ENCODE peak calls at places on chromosomes 1 and 21, in seven cellular contexts. D, P, L, A, S, W and E are unnamed samples.

GRCh38 chr1:24506706-24507422 is 4.2 kb downstream of the RCAN3 start:
- DNase-seq in D (no peak), P (no peak), L (no peak), A (no peak), S (no peak), W (no peak), E (no peak)

GRCh38 chr1:244319283-244320132 is 132.2 kb downstream of the ADSS2 start:
- DNase-seq in D (peak; percentile 82), P (no peak), L (no peak), A (peak; percentile 65), S (peak; percentile 36), W (no peak), E (peak; percentile 62)

GRCh38 chr21:45886610-45887026 is 95.0 kb upstream of the COL6A1 start:
- DNase-seq in D (no peak), P (no peak), L (no peak), A (no peak), S (no peak), W (no peak), E (no peak)

GRCh38 chr1:111553199-111553598 is 49.8 kb upstream of the ADORA3 start:
- DNase-seq in D (peak; percentile 88), P (no peak), L (no peak), A (no peak), S (no peak), W (no peak), E (no peak)

GRCh38 chr21:15729346-15729673 is 472 bp upstream of the USP25 start:
- DNase-seq in D (peak; percentile 25), P (no peak), L (no peak), A (no peak), S (no peak), W (no peak), E (no peak)

GRCh38 chr1:230084408-230085177 is 17.6 kb downstream of the GALNT2 start:
- DNase-seq in D (peak; percentile 100), P (no peak), L (peak; percentile 66), A (peak; percentile 98), S (peak; percentile 54), W (no peak), E (no peak)

GRCh38 chr1:238152119-238152518 is 261.4 kb upstream of the ZP4 start:
- DNase-seq in D (no peak), P (no peak), L (no peak), A (no peak), S (no peak), W (no peak), E (no peak)

GRCh38 chr1:232620356-232620841 is 9.5 kb downstream of the SIPA1L2 start:
- DNase-seq in D (peak; percentile 81), P (peak; percentile 46), L (peak; percentile 74), A (no peak), S (peak; percentile 53), W (no peak), E (no peak)

GRCh38 chr21:41090981-41091380 is 77.0 kb upstream of the BACE2 start:
- DNase-seq in D (no peak), P (no peak), L (no peak), A (no peak), S (no peak), W (no peak), E (no peak)

GRCh38 chr1:33151115-33151514 is 30.7 kb downstream of the TRIM62 start:
- DNase-seq in D (no peak), P (no peak), L (no peak), A (no peak), S (no peak), W (no peak), E (no peak)

GRCh38 chr1:55061706-55062321 is 22.5 kb downstream of the PCSK9 start:
- DNase-seq in D (no peak), P (no peak), L (no peak), A (no peak), S (peak; percentile 35), W (no peak), E (no peak)

GRCh38 chr21:40622531-40622930 is 224.4 kb downstream of the DSCAM start:
- DNase-seq in D (peak; percentile 70), P (no peak), L (no peak), A (no peak), S (no peak), W (no peak), E (no peak)

GRCh38 chr1:5821496-5822176 is 170.6 kb downstream of the NPHP4 start:
- DNase-seq in D (no peak), P (no peak), L (no peak), A (no peak), S (no peak), W (no peak), E (no peak)

GRCh38 chr1:143720087-143721023 is 251.4 kb downstream of the FAM72C start:
- DNase-seq in D (no peak), P (no peak), L (peak; percentile 93), A (no peak), S (peak; percentile 68), W (no peak), E (no peak)

GRCh38 chr1:112296908-112297307 is 99.1 kb upstream of the CTTNBP2NL start:
- DNase-seq in D (peak; percentile 11), P (no peak), L (no peak), A (no peak), S (peak; percentile 52), W (no peak), E (no peak)

GRCh38 chr1:59751801-59752200 is 62.9 kb upstream of the HOOK1 start:
- DNase-seq in D (peak; percentile 36), P (no peak), L (no peak), A (no peak), S (no peak), W (no peak), E (no peak)

GRCh38 chr1:162988869-162989268 is 80.3 kb upstream of the RGS4 start:
- DNase-seq in D (no peak), P (no peak), L (no peak), A (no peak), S (no peak), W (no peak), E (no peak)

GRCh38 chr1:68301538-68301937 is 69.2 kb upstream of the WLS start:
- DNase-seq in D (peak; percentile 72), P (no peak), L (no peak), A (no peak), S (no peak), W (no peak), E (no peak)

GRCh38 chr1:232179896-232180760 is 449.8 kb downstream of the SIPA1L2 start:
- DNase-seq in D (no peak), P (no peak), L (no peak), A (no peak), S (no peak), W (no peak), E (no peak)

GRCh38 chr1:228205526-228206436 is 2.1 kb upstream of the OBSCN start:
- DNase-seq in D (no peak), P (no peak), L (no peak), A (no peak), S (no peak), W (no peak), E (no peak)
- TF ChIP-seq CTCF in D (no peak), P (no peak), L (no peak), A (no peak), S (no peak), W (no peak), E (no peak)

GRCh38 chr21:30714436-30714835 is 4.1 kb downstream of the KRTAP21-3 start:
- DNase-seq in D (no peak), P (no peak), L (no peak), A (no peak), S (no peak), W (no peak), E (no peak)
- TF ChIP-seq CTCF in D (no peak), P (no peak), L (no peak), A (no peak), S (no peak), W (no peak), E (no peak)

GRCh38 chr1:201602413-201603265 is 63.7 kb downstream of the NAV1 start:
- DNase-seq in D (peak; percentile 99), P (no peak), L (no peak), A (peak; percentile 82), S (no peak), W (no peak), E (no peak)
- TF ChIP-seq CTCF in D (no peak), P (no peak), L (no peak), A (no peak), S (no peak), W (no peak), E (no peak)

GRCh38 chr1:51088474-51088873 is 13.6 kb upstream of the C1orf185 start:
- DNase-seq in D (no peak), P (no peak), L (no peak), A (no peak), S (no peak), W (no peak), E (no peak)
- TF ChIP-seq CTCF in D (peak; percentile 17), P (no peak), L (peak; percentile 19), A (peak; percentile 4), S (no peak), W (no peak), E (no peak)

DNA sequence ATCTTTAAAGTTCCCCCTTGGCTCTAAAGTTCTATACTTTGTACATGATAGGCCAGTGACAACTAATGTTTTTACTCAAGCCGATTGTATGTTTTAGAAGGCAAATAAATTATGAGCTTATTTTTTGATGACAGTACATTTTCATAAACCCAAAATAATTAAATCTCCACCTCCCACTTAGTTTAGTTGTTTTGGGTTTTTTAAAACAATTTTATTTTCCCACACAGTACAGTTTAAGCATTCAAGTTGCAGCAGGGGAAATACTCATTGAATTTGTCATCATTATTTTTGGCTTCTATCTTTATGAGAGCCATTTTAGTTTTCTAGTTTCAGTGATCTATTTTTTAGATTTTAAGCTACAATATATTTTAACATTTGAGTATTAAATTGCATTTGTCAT is 93.6 kb downstream of the OLFML2B start:
- DNase-seq in D (peak; percentile 60), P (no peak), L (no peak), A (no peak), S (no peak), W (no peak), E (no peak)
- TF ChIP-seq CTCF in D (no peak), P (no peak), L (no peak), A (no peak), S (no peak), W (no peak), E (no peak)

DNA sequence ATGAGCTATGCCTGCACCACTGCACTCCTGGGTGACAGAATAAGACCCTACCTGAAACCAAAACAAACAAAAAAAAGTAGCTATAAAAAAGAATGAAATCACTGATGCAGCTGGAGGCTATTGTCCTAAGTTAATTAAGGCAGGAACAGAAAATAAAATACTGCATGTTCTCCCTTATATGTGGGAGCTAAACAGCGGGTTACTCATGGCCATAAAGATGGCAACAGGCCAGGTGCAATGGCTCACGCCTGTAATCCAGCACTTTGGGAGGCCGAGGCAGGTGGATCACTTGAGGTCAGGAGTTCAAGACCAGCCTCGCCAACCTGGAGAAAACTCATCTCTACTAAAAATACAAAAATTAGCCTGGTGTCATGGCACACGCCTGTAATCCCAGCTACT is 152.7 kb downstream of the PIK3R3 start:
- DNase-seq in D (no peak), P (no peak), L (no peak), A (no peak), S (no peak), W (no peak), E (no peak)
- TF ChIP-seq CTCF in D (no peak), P (no peak), L (no peak), A (no peak), S (no peak), W (no peak), E (no peak)

GRCh38 chr1:46532498-46533178 is 18.8 kb downstream of the KNCN start:
- DNase-seq in D (peak; percentile 64), P (peak; percentile 73), L (peak; percentile 75), A (no peak), S (peak; percentile 50), W (peak; percentile 68), E (peak; percentile 60)
- TF ChIP-seq CTCF in D (peak; percentile 55), P (peak; percentile 77), L (peak; percentile 58), A (peak; percentile 73), S (peak; percentile 41), W (peak; percentile 60), E (peak; percentile 54)

GRCh38 chr1:64147759-64148158 is 55.7 kb upstream of the UBE2U start:
- DNase-seq in D (no peak), P (no peak), L (no peak), A (no peak), S (no peak), W (no peak), E (no peak)
- TF ChIP-seq CTCF in D (no peak), P (no peak), L (no peak), A (no peak), S (no peak), W (no peak), E (no peak)